ENCODE peak calls at places on chromosomes 6 and 20, in ten cellular contexts. S is uterus, J is heart left ventricle, D is H54, T is ovary, M is IMR-90, G is lower leg skin, Z is transverse colon, K is tibial nerve, F is body of pancreas. H is an unnamed sample.

GRCh38 chr20:2297352-2297717 is 1.5 kb downstream of the TGM3 start:
- DNase-seq in F (peak; percentile 66), M (no peak), D (no peak), Z (no peak), S (no peak), K (no peak), J (no peak), G (peak; percentile 15), T (no peak), H (no peak)

GRCh38 chr6:111176038-111176762 is 88.9 kb downstream of the SLC16A10 start:
- DNase-seq in T (no peak), J (no peak), M (no peak), D (no peak), Z (no peak), K (no peak), F (peak; percentile 65), G (no peak), S (no peak), H (no peak)

GRCh38 chr6:22765015-22765414 is 195.6 kb downstream of the HDGFL1 start:
- DNase-seq in T (no peak), Z (no peak), S (no peak), G (no peak), M (peak; percentile 61), D (no peak), F (no peak), K (no peak), J (no peak), H (no peak)

GRCh38 chr6:45681860-45682488 is 304.2 kb upstream of the SUPT3H start:
- DNase-seq in Z (peak; percentile 55), G (no peak), D (no peak), T (no peak), F (peak; percentile 68), K (no peak), S (no peak), J (no peak), M (no peak), H (no peak)

GRCh38 chr20:15555913-15556312 is 1017.3 kb downstream of the KIF16B start:
- DNase-seq in D (no peak), T (no peak), Z (no peak), K (no peak), J (no peak), M (no peak), G (no peak), S (no peak), F (no peak), H (no peak)

GRCh38 chr6:162085561-162085960 is 642.0 kb downstream of the PRKN start:
- DNase-seq in F (no peak), J (no peak), T (no peak), G (no peak), M (no peak), K (no peak), S (no peak), Z (no peak), D (no peak), H (no peak)

GRCh38 chr20:57882451-57883161 is 172.8 kb upstream of the PMEPA1 start:
- DNase-seq in D (peak; percentile 85), Z (peak; percentile 3), F (no peak), J (no peak), M (no peak), T (no peak), S (no peak), G (peak; percentile 75), K (no peak), H (no peak)

GRCh38 chr20:10469599-10469998 is 34.5 kb downstream of the SLX4IP start:
- DNase-seq in Z (peak; percentile 60), D (peak; percentile 16), F (peak; percentile 61), M (peak; percentile 87), J (peak; percentile 44), G (no peak), T (peak; percentile 56), S (peak; percentile 42), K (peak; percentile 65), H (peak; percentile 77)

GRCh38 chr6:157682856-157683481 is 140.1 kb upstream of the SNX9 start:
- DNase-seq in F (no peak), D (no peak), T (peak; percentile 60), J (no peak), S (peak; percentile 45), K (no peak), M (peak; percentile 59), G (no peak), Z (no peak), H (no peak)

GRCh38 chr6:166645928-166646327 is 18.9 kb upstream of the RPS6KA2 start:
- DNase-seq in K (no peak), F (no peak), M (no peak), G (no peak), J (no peak), Z (no peak), S (no peak), D (no peak), T (no peak), H (no peak)

GRCh38 chr6:38775870-38776269 is 60.8 kb downstream of the DNAH8 start:
- DNase-seq in S (no peak), T (no peak), G (no peak), F (no peak), K (no peak), D (no peak), J (no peak), Z (no peak), M (peak; percentile 22), H (no peak)

GRCh38 chr20:61779176-61779965 is 286.3 kb downstream of the TAF4 start:
- DNase-seq in K (no peak), T (no peak), G (no peak), D (no peak), J (no peak), Z (no peak), F (no peak), S (no peak), M (no peak), H (no peak)

GRCh38 chr20:2261105-2261504 is 34.7 kb upstream of the TGM3 start:
- DNase-seq in J (no peak), D (peak; percentile 19), G (peak; percentile 76), S (no peak), F (no peak), K (no peak), Z (peak; percentile 81), T (no peak), M (no peak), H (no peak)

GRCh38 chr20:18287915-18288747 is at the start of gene ZNF133:
- DNase-seq in G (peak; percentile 99), F (peak; percentile 97), M (peak; percentile 89), S (peak; percentile 96), T (peak; percentile 96), J (peak; percentile 97), Z (peak; percentile 98), K (peak; percentile 97), D (peak; percentile 86), H (peak; percentile 97)
- TF ChIP-seq POLR2A in G (peak; percentile 48), F (peak; percentile 93), M (peak; percentile 73), S (peak; percentile 45), T (peak; percentile 80), J (no peak), Z (peak; percentile 76), K (peak; percentile 68), D (peak; percentile 89), H (peak; percentile 90)

GRCh38 chr6:52361945-52362442 is at the start of gene PAQR8:
- DNase-seq in D (peak; percentile 95), G (peak; percentile 93), J (peak; percentile 88), S (peak; percentile 82), F (peak; percentile 66), M (peak; percentile 51), K (peak; percentile 33), Z (peak; percentile 86), T (peak; percentile 77), H (peak; percentile 65)
- TF ChIP-seq POLR2A in D (peak; percentile 80), G (no peak), J (no peak), S (peak; percentile 45), F (peak; percentile 34), M (no peak), K (peak; percentile 87), Z (no peak), T (peak; percentile 80), H (peak; percentile 48)

DNA sequence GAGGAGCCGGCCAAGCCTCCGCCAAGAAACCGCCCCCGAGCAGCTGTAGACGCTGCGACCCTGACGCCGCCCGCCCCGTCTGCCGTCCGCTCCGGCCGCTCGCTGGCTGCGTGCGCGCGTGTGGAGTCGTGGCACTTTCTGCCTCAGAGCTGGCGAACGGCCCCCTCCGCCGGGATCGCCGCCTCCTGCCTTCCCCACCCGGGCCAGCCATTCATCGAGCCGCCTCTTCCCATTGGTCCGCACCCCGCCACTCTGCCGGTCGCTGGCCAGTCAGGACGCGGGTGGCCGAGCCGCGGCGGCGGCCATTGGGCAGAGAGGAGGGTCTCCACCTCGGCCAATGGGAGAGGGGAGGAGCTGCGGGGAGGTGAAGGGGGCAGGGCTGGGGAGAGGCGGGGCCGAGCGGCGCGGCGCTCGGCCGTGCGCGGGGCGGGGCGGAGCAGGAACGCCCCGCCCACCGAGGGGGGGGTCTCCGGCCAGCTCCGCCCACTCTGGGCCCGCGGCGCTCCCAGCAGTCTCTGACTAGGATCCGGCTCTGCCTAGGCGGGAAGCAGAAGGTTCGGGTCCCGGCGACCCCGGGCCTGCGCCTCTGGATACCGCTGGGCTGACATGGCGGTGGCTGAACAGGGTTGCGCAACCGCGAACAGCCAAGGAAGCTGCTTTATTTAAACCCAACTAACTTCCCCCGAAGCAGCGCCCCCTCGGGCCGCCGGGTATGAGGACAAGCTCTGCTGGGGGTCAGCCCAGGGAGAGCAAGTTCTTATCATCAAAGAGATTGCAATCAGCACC is at the start of gene RRBP1:
- DNase-seq in T (peak; percentile 98), F (peak; percentile 99), M (peak; percentile 97), D (peak; percentile 99), K (peak; percentile 93), S (peak; percentile 98), Z (peak; percentile 99), G (peak; percentile 100), J (peak; percentile 99), H (peak; percentile 98)
- TF ChIP-seq POLR2A in T (peak; percentile 86), F (peak; percentile 99), M (peak; percentile 97), D (peak; percentile 99), K (peak; percentile 95), S (peak; percentile 92), Z (peak; percentile 98), G (peak; percentile 68), J (no peak), H (peak; percentile 57)

DNA sequence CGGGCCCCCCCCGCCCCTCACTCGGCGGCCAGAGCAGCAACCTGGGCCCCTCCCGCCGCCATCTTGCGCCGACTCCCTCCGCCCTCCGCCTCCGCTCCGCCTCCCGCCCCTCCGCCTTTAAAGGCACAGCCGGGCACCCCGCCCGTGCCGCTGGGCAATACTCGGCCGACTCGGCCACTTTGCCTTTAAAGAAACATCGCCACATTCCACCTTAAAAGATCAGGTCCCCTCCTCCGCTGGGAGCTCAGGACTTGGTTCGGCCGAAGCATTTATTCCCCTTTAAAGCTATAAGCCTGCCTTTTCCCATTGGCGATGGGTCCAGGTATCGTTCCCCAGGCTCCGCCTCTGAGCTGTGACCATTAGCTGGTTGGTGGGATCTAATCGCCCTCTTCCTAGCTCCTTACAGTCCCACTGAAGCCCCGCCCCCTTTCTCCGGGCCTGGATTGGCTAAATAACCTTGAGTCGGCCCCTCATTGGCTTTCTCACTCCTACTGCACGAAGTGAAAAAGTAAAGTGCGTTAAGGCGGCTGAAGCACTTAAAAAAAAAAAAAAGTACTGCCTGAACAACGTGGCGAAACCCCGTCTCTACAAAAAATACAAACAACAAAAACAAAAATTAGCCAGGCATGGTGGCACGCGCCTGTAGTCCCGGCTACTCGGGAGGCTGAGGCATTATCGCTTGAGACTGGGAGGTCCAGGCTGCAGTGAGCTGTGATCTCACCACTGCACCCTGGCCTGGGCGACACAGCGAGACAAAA is at the start of gene ZBTB22:
- DNase-seq in K (peak; percentile 99), J (peak; percentile 100), S (peak; percentile 97), F (peak; percentile 100), D (peak; percentile 79), M (peak; percentile 99), Z (peak; percentile 100), G (peak; percentile 100), T (peak; percentile 100), H (peak; percentile 98)
- TF ChIP-seq POLR2A in K (peak; percentile 41), J (no peak), S (peak; percentile 41), F (peak; percentile 44), D (no peak), M (peak; percentile 53), Z (peak; percentile 38), G (no peak), T (no peak), H (peak; percentile 58)

GRCh38 chr6:128131036-128131435 is 230.2 kb upstream of the THEMIS start:
- DNase-seq in Z (no peak), G (no peak), K (no peak), T (no peak), S (no peak), F (no peak), M (no peak), J (no peak), D (no peak), H (no peak)
- TF ChIP-seq POLR2A in Z (no peak), G (no peak), K (no peak), T (no peak), S (no peak), F (no peak), M (no peak), J (no peak), D (no peak), H (no peak)